ENCODE peak calls at places on chromosome 9, in eight cellular contexts. G is AG09309, B is tibial nerve, M is PC-3, K is HCT116, T is dorsolateral prefrontal cortex, A is WERI-Rb-1, W is right cardiac atrium. S is an unnamed sample.

GRCh38 chr9:21585756-21586752 is 103.9 kb upstream of the IFNE start:
- DNase-seq in G (no peak), B (no peak), M (peak), K (no peak), T (no peak), A (no peak), W (no peak), S (peak)

GRCh38 chr9:107227696-107228258 is 55.3 kb upstream of the RAD23B start:
- DNase-seq in G (no peak), B (no peak), M (no peak), K (no peak), T (no peak), A (no peak), W (no peak), S (no peak)

GRCh38 chr9:73412874-73413273 is 261.2 kb downstream of the ANXA1 start:
- DNase-seq in G (no peak), B (no peak), M (no peak), K (no peak), T (no peak), A (no peak), W (no peak), S (no peak)

GRCh38 chr9:16730162-16730561 is 140.3 kb downstream of the BNC2 start:
- DNase-seq in G (no peak), B (no peak), M (no peak), K (no peak), T (no peak), A (no peak), W (no peak), S (no peak)

GRCh38 chr9:34592895-34593601 is 3.5 kb upstream of the CNTFR start:
- DNase-seq in G (no peak), B (peak), M (peak), K (no peak), T (no peak), A (no peak), W (peak), S (no peak)

GRCh38 chr9:106467113-106467846 is 395.7 kb upstream of the ZNF462 start:
- DNase-seq in G (no peak), B (no peak), M (no peak), K (no peak), T (no peak), A (no peak), W (no peak), S (no peak)

GRCh38 chr9:1053848-1054365 is 3.8 kb downstream of the DMRT2 start:
- DNase-seq in G (no peak), B (no peak), M (no peak), K (no peak), T (no peak), A (no peak), W (no peak), S (no peak)

GRCh38 chr9:20225841-20226240 is 396.5 kb downstream of the MLLT3 start:
- DNase-seq in G (no peak), B (no peak), M (no peak), K (no peak), T (no peak), A (no peak), W (no peak), S (no peak)

GRCh38 chr9:113425072-113425471 is 14.5 kb downstream of the C9orf43 start:
- DNase-seq in G (no peak), B (no peak), M (no peak), K (no peak), T (no peak), A (no peak), W (no peak), S (no peak)

GRCh38 chr9:128552744-128553221 is 396 bp downstream of the SPTAN1 start:
- DNase-seq in G (no peak), B (no peak), M (peak), K (no peak), T (peak), A (peak), W (peak), S (no peak)

GRCh38 chr9:130985029-130985428 is 23.9 kb upstream of the LAMC3 start:
- DNase-seq in G (no peak), B (no peak), M (no peak), K (no peak), T (no peak), A (no peak), W (no peak), S (no peak)

GRCh38 chr9:127015926-127016512 is 101.4 kb downstream of the RALGPS1 start:
- DNase-seq in G (no peak), B (no peak), M (no peak), K (no peak), T (no peak), A (peak), W (no peak), S (no peak)

GRCh38 chr9:93635186-93636107 is 59.1 kb downstream of the PHF2 start:
- DNase-seq in G (no peak), B (no peak), M (no peak), K (no peak), T (no peak), A (no peak), W (peak), S (no peak)

DNA sequence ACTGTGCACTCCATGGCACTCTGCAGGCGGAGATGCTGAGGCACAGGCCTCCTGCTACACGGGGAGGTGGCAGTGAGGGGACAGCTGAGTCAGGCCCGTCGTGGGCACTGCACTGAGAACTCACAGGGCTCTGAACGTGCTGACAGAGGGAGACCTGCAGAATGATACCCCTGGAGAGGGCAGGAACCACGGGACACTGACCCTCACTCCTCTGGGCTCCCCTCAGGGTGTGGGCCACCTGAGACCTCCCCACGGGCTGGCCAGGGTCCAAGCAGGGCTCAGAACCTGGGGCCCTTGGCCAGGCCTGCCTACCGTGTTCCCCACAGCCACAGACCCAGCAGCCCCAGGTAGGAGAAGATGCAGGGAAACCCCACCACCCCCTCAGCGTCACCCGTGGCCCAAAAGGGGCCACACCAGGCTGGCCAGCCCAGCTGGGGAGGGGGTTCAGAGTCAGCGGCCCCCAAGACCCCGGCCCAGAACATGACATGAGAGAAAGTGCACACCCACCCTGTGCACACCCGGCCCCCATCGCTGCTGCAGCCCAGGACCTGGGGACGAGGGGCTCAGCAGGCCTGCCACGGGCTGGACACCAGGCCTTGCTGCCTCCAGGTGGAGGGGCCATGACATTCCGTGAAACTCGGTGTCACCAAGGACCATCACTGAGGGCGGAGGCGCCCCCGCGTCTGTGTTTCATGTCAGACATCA is 30.9 kb downstream of the GLT6D1 start:
- DNase-seq in G (no peak), B (no peak), M (no peak), K (no peak), T (no peak), A (no peak), W (no peak), S (no peak)
- H3K4me3 ChIP-seq in G (no peak), B (no peak), M (no peak), K (no peak), T (no peak), A (no peak), W (no peak), S (no peak)

DNA sequence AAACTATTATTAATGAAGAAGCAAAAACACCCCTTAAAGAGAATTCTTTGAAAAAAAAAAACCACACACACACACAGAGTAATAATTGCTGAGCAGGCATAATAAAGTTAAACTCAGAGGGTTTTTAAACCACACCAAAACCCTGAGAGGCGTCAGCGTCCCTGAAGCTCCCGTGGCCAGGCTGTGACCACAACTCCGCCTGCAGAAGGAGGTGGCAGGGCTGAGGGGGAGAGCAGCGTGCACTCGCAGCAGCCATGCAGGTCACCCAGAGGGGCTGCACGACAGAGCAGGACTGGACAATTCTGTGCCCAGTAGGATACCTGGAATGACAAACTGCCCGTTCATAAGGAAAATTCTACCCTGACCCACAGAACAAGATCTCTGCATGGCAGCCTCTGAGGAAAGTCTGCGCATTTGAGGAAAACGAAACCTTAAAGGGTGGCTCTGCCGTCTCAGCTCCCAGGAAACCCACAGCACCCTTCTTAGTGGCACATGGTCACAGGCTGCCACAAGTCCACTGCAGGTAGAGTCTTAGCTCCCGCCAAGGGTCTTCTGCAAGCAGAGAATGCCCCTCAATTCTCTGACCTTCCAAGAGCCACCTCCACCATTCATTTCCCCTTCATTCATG is 44.0 kb downstream of the ROR2 start:
- DNase-seq in G (no peak), B (peak), M (peak), K (no peak), T (no peak), A (no peak), W (peak), S (no peak)
- H3K4me3 ChIP-seq in G (peak), B (peak), M (peak), K (no peak), T (peak), A (no peak), W (peak), S (no peak)

GRCh38 chr9:122219856-122220672 is 8.7 kb downstream of the LHX6 start:
- DNase-seq in G (no peak), B (no peak), M (no peak), K (no peak), T (no peak), A (peak), W (no peak), S (no peak)

GRCh38 chr9:122220673-122221222 is 8.0 kb downstream of the LHX6 start:
- DNase-seq in G (no peak), B (no peak), M (no peak), K (no peak), T (no peak), A (no peak), W (no peak), S (no peak)

GRCh38 chr9:122223435-122223834 is 5.3 kb downstream of the LHX6 start:
- DNase-seq in G (no peak), B (no peak), M (no peak), K (no peak), T (no peak), A (no peak), W (no peak), S (no peak)

GRCh38 chr9:122222741-122223140 is 6.0 kb downstream of the LHX6 start:
- DNase-seq in G (no peak), B (no peak), M (no peak), K (no peak), T (no peak), A (no peak), W (no peak), S (no peak)

GRCh38 chr9:122221223-122221811 is 7.4 kb downstream of the LHX6 start:
- DNase-seq in G (no peak), B (no peak), M (no peak), K (no peak), T (no peak), A (no peak), W (no peak), S (no peak)
- H3K4me3 ChIP-seq in G (no peak), B (no peak), M (no peak), K (no peak), T (peak), A (no peak), W (no peak), S (no peak)

GRCh38 chr9:84922051-84922450 is 252.5 kb downstream of the NTRK2 start:
- DNase-seq in G (no peak), B (peak), M (no peak), K (no peak), T (peak), A (no peak), W (no peak), S (no peak)
- H3K4me3 ChIP-seq in G (no peak), B (no peak), M (no peak), K (no peak), T (no peak), A (no peak), W (no peak), S (no peak)